ENCODE peak calls at places on chromosome 10, in seven cellular contexts. One of them, this sample, is unnamed. For H3K4me1, the result is how much of the 10 kb centered on the place peaks cover.

GRCh38 chr10:122380703-122381102 is 6.2 kb downstream of the PLEKHA1 start:
- DNase-seq in kidney: no peak
- DNase-seq in CD8-positive, alpha-beta T cell: no peak
- DNase-seq in left lung: no peak
- DNase-seq in PC-3: no peak
- DNase-seq in psoas muscle: no peak
- DNase-seq in uterus: no peak
- DNase-seq in this sample: no peak

GRCh38 chr10:3222068-3222467 is 49.5 kb upstream of the PITRM1 start:
- DNase-seq in left lung: no peak
- DNase-seq in CD8-positive, alpha-beta T cell: no peak
- DNase-seq in psoas muscle: no peak
- DNase-seq in PC-3: no peak
- DNase-seq in uterus: no peak
- DNase-seq in kidney: no peak
- DNase-seq in this sample: no peak

GRCh38 chr10:132849546-132850031 is 63.6 kb upstream of the NKX6-2 start:
- DNase-seq in CD8-positive, alpha-beta T cell: peak
- DNase-seq in psoas muscle: peak
- DNase-seq in PC-3: no peak
- DNase-seq in left lung: peak
- DNase-seq in kidney: peak
- DNase-seq in uterus: no peak
- DNase-seq in this sample: no peak

GRCh38 chr10:93095225-93095624 is 21.5 kb downstream of the CYP26A1 start:
- DNase-seq in uterus: no peak
- DNase-seq in psoas muscle: no peak
- DNase-seq in CD8-positive, alpha-beta T cell: no peak
- DNase-seq in left lung: no peak
- DNase-seq in PC-3: no peak
- DNase-seq in kidney: no peak
- DNase-seq in this sample: no peak

GRCh38 chr10:79266543-79267312 is 80.5 kb upstream of the PPIF start:
- DNase-seq in PC-3: peak
- DNase-seq in uterus: peak
- DNase-seq in left lung: peak
- DNase-seq in CD8-positive, alpha-beta T cell: no peak
- DNase-seq in kidney: peak
- DNase-seq in psoas muscle: peak
- DNase-seq in this sample: peak

GRCh38 chr10:42987121-42987541 is 89.7 kb upstream of the RET start:
- DNase-seq in left lung: peak
- DNase-seq in PC-3: no peak
- DNase-seq in CD8-positive, alpha-beta T cell: no peak
- DNase-seq in psoas muscle: peak
- DNase-seq in uterus: no peak
- DNase-seq in kidney: no peak
- DNase-seq in this sample: no peak

GRCh38 chr10:103781329-103782061 is 73.9 kb downstream of the SH3PXD2A start:
- DNase-seq in uterus: no peak
- DNase-seq in psoas muscle: peak
- DNase-seq in CD8-positive, alpha-beta T cell: no peak
- DNase-seq in kidney: peak
- DNase-seq in left lung: peak
- DNase-seq in PC-3: peak
- DNase-seq in this sample: peak

GRCh38 chr10:93997546-93997945 is 3.8 kb downstream of the PLCE1 start:
- DNase-seq in kidney: no peak
- DNase-seq in PC-3: no peak
- DNase-seq in CD8-positive, alpha-beta T cell: no peak
- DNase-seq in uterus: no peak
- DNase-seq in psoas muscle: no peak
- DNase-seq in left lung: no peak
- DNase-seq in this sample: no peak

GRCh38 chr10:133277277-133277992 is 767 bp upstream of the ADAM8 start:
- DNase-seq in kidney: peak
- DNase-seq in CD8-positive, alpha-beta T cell: no peak
- DNase-seq in uterus: no peak
- DNase-seq in left lung: peak
- DNase-seq in PC-3: no peak
- DNase-seq in psoas muscle: no peak
- DNase-seq in this sample: no peak

GRCh38 chr10:4656576-4657194 is 169.3 kb upstream of the AKR1E2 start:
- DNase-seq in PC-3: peak
- DNase-seq in left lung: no peak
- DNase-seq in kidney: no peak
- DNase-seq in CD8-positive, alpha-beta T cell: peak
- DNase-seq in psoas muscle: peak
- DNase-seq in uterus: peak
- DNase-seq in this sample: no peak

GRCh38 chr10:92238586-92239098 is 52.2 kb downstream of the CPEB3 start:
- DNase-seq in PC-3: peak
- DNase-seq in uterus: peak
- DNase-seq in CD8-positive, alpha-beta T cell: no peak
- DNase-seq in left lung: peak
- DNase-seq in psoas muscle: peak
- DNase-seq in kidney: peak
- DNase-seq in this sample: peak

GRCh38 chr10:100623541-100623940 is 87.8 kb downstream of the HIF1AN start:
- DNase-seq in PC-3: no peak
- DNase-seq in CD8-positive, alpha-beta T cell: no peak
- DNase-seq in kidney: no peak
- DNase-seq in left lung: no peak
- DNase-seq in uterus: no peak
- DNase-seq in psoas muscle: no peak
- DNase-seq in this sample: no peak
- TF ChIP-seq CTCF in PC-3: no peak
- TF ChIP-seq CTCF in CD8-positive, alpha-beta T cell: no peak
- TF ChIP-seq CTCF in kidney: no peak
- TF ChIP-seq CTCF in left lung: no peak
- TF ChIP-seq CTCF in uterus: no peak
- TF ChIP-seq CTCF in psoas muscle: no peak
- TF ChIP-seq CTCF in this sample: no peak

DNA sequence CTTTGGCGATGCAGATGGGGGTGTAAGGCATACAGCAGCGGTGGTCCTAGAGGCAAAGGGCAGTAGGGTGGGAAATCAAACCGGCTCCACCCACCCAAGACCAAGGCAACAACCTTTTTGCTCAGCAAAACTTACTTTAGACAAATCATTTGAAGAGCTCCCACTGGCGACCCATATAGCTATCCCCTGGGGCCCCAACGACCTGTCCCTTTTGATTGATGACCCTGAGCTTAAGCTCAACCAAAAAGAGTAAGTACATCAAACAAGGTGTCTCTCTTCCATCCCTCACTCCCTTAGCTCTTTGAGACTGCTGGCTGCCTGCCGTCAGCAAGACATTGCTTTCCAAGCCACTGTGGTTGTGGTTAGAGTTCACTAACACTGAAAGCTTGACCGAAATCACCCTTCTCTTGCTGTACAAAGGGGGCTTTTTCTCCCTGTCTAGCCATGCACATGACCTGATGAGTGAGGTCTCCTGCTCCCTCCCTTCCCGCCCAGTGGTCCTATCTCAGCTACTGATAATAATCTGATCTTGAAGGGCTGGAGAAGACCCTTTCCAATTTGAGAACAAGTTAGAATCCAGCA is 42.3 kb downstream of the XPNPEP1 start:
- DNase-seq in uterus: no peak
- DNase-seq in PC-3: no peak
- DNase-seq in kidney: no peak
- DNase-seq in CD8-positive, alpha-beta T cell: no peak
- DNase-seq in left lung: no peak
- DNase-seq in psoas muscle: no peak
- DNase-seq in this sample: no peak
- H3K4me1 ChIP-seq in uterus: under half
- H3K4me1 ChIP-seq in PC-3: under half
- H3K4me1 ChIP-seq in kidney: under half
- H3K4me1 ChIP-seq in CD8-positive, alpha-beta T cell: under half
- H3K4me1 ChIP-seq in left lung: under half
- H3K4me1 ChIP-seq in psoas muscle: under half
- H3K4me1 ChIP-seq in this sample: under half

GRCh38 chr10:69731184-69731583 is 70.5 kb upstream of the COL13A1 start:
- DNase-seq in kidney: no peak
- DNase-seq in psoas muscle: no peak
- DNase-seq in PC-3: peak
- DNase-seq in left lung: no peak
- DNase-seq in uterus: no peak
- DNase-seq in CD8-positive, alpha-beta T cell: no peak
- DNase-seq in this sample: no peak
- TF ChIP-seq CTCF in kidney: no peak
- TF ChIP-seq CTCF in psoas muscle: no peak
- TF ChIP-seq CTCF in PC-3: no peak
- TF ChIP-seq CTCF in left lung: no peak
- TF ChIP-seq CTCF in uterus: no peak
- TF ChIP-seq CTCF in CD8-positive, alpha-beta T cell: no peak
- TF ChIP-seq CTCF in this sample: no peak

GRCh38 chr10:87626422-87626892 is 33.2 kb upstream of the PAPSS2 start:
- DNase-seq in PC-3: no peak
- DNase-seq in left lung: no peak
- DNase-seq in psoas muscle: no peak
- DNase-seq in uterus: no peak
- DNase-seq in kidney: no peak
- DNase-seq in CD8-positive, alpha-beta T cell: no peak
- DNase-seq in this sample: no peak
- H3K4me1 ChIP-seq in PC-3: under half
- H3K4me1 ChIP-seq in left lung: under half
- H3K4me1 ChIP-seq in psoas muscle: under half
- H3K4me1 ChIP-seq in uterus: under half
- H3K4me1 ChIP-seq in kidney: under half
- H3K4me1 ChIP-seq in CD8-positive, alpha-beta T cell: under half
- H3K4me1 ChIP-seq in this sample: under half

GRCh38 chr10:51215956-51216834 is 141.9 kb downstream of the PRKG1 start:
- DNase-seq in PC-3: no peak
- DNase-seq in kidney: no peak
- DNase-seq in left lung: no peak
- DNase-seq in CD8-positive, alpha-beta T cell: no peak
- DNase-seq in psoas muscle: no peak
- DNase-seq in uterus: no peak
- DNase-seq in this sample: no peak

GRCh38 chr10:51214207-51214896 is 140.1 kb downstream of the PRKG1 start:
- DNase-seq in uterus: no peak
- DNase-seq in kidney: no peak
- DNase-seq in psoas muscle: no peak
- DNase-seq in left lung: no peak
- DNase-seq in PC-3: no peak
- DNase-seq in CD8-positive, alpha-beta T cell: no peak
- DNase-seq in this sample: no peak

GRCh38 chr10:51214897-51215227 is 140.6 kb downstream of the PRKG1 start:
- DNase-seq in left lung: no peak
- DNase-seq in kidney: no peak
- DNase-seq in uterus: no peak
- DNase-seq in psoas muscle: no peak
- DNase-seq in PC-3: no peak
- DNase-seq in CD8-positive, alpha-beta T cell: no peak
- DNase-seq in this sample: no peak
- TF ChIP-seq CTCF in left lung: no peak
- TF ChIP-seq CTCF in kidney: no peak
- TF ChIP-seq CTCF in uterus: no peak
- TF ChIP-seq CTCF in psoas muscle: no peak
- TF ChIP-seq CTCF in PC-3: no peak
- TF ChIP-seq CTCF in CD8-positive, alpha-beta T cell: no peak
- TF ChIP-seq CTCF in this sample: no peak

DNA sequence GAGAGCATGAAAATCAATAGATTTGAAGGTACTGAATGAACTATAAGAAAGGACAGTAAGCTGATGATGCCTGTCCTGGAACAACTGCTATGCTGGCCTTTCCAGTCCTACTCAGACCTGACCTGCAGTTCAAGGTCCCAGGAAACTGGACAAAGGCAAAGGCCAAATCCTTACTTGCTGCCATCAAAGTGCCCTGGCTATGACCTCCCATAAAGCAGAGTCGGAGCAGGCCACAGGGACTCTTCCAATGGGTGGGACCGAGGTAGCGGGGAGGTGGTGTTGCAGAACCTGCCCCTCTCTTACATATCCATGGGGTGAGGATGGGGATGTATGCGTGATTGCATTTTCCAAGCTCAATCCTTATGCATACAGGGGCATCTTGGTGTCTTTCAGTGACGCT is 26.8 kb downstream of the FAM53B start:
- DNase-seq in PC-3: no peak
- DNase-seq in CD8-positive, alpha-beta T cell: no peak
- DNase-seq in psoas muscle: peak
- DNase-seq in left lung: no peak
- DNase-seq in kidney: peak
- DNase-seq in uterus: no peak
- DNase-seq in this sample: no peak
- H3K4me1 ChIP-seq in PC-3: under half
- H3K4me1 ChIP-seq in CD8-positive, alpha-beta T cell: half or more
- H3K4me1 ChIP-seq in psoas muscle: half or more
- H3K4me1 ChIP-seq in left lung: under half
- H3K4me1 ChIP-seq in kidney: half or more
- H3K4me1 ChIP-seq in uterus: under half
- H3K4me1 ChIP-seq in this sample: under half

This sample was measured in foreskin keratinocyte.